ENCODE peak calls at places on chromosomes 13 and 19, in ten cellular contexts. One of them, this sample, is unnamed.

GRCh38 chr19:46963093-46963734 is 56.4 kb upstream of the NPAS1 start:
- DNase-seq in cardiac muscle cell: no peak
- DNase-seq in left colon: no peak
- DNase-seq in AG09309: peak; percentile 94
- DNase-seq in T-helper 17 cell: no peak
- DNase-seq in lung: no peak
- DNase-seq in small intestine: no peak
- DNase-seq in NB4: no peak
- DNase-seq in progenitor cell of endocrine pancreas: no peak
- DNase-seq in activated T-helper 9 cell treated with anti-CD3 and anti-CD28 coated beads, Interleukin-2, amount 50 U/mL, for 16 hours: no peak
- DNase-seq in this sample: no peak

GRCh38 chr19:56297010-56297409 is 17.6 kb downstream of the ZSCAN5A start:
- DNase-seq in AG09309: no peak
- DNase-seq in left colon: no peak
- DNase-seq in small intestine: no peak
- DNase-seq in progenitor cell of endocrine pancreas: no peak
- DNase-seq in cardiac muscle cell: no peak
- DNase-seq in T-helper 17 cell: no peak
- DNase-seq in activated T-helper 9 cell treated with anti-CD3 and anti-CD28 coated beads, Interleukin-2, amount 50 U/mL, for 16 hours: no peak
- DNase-seq in NB4: no peak
- DNase-seq in lung: no peak
- DNase-seq in this sample: no peak

GRCh38 chr19:43465468-43466120 is at the start of gene LYPD3:
- DNase-seq in small intestine: peak; percentile 54
- DNase-seq in T-helper 17 cell: no peak
- DNase-seq in lung: peak; percentile 38
- DNase-seq in progenitor cell of endocrine pancreas: no peak
- DNase-seq in left colon: peak; percentile 52
- DNase-seq in cardiac muscle cell: no peak
- DNase-seq in AG09309: no peak
- DNase-seq in NB4: no peak
- DNase-seq in activated T-helper 9 cell treated with anti-CD3 and anti-CD28 coated beads, Interleukin-2, amount 50 U/mL, for 16 hours: no peak
- DNase-seq in this sample: no peak

GRCh38 chr13:42078113-42078769 is 29.8 kb downstream of the DGKH start:
- DNase-seq in lung: no peak
- DNase-seq in cardiac muscle cell: peak; percentile 59
- DNase-seq in small intestine: peak; percentile 13
- DNase-seq in AG09309: no peak
- DNase-seq in NB4: peak; percentile 12
- DNase-seq in T-helper 17 cell: no peak
- DNase-seq in progenitor cell of endocrine pancreas: no peak
- DNase-seq in left colon: peak; percentile 27
- DNase-seq in activated T-helper 9 cell treated with anti-CD3 and anti-CD28 coated beads, Interleukin-2, amount 50 U/mL, for 16 hours: no peak
- DNase-seq in this sample: peak; percentile 6

GRCh38 chr13:109698779-109699178 is 87.6 kb downstream of the IRS2 start:
- DNase-seq in left colon: no peak
- DNase-seq in small intestine: no peak
- DNase-seq in activated T-helper 9 cell treated with anti-CD3 and anti-CD28 coated beads, Interleukin-2, amount 50 U/mL, for 16 hours: no peak
- DNase-seq in T-helper 17 cell: no peak
- DNase-seq in lung: no peak
- DNase-seq in NB4: peak; percentile 67
- DNase-seq in AG09309: peak; percentile 28
- DNase-seq in progenitor cell of endocrine pancreas: no peak
- DNase-seq in cardiac muscle cell: no peak
- DNase-seq in this sample: no peak

GRCh38 chr19:9981406-9982260 is 28.7 kb downstream of the COL5A3 start:
- DNase-seq in T-helper 17 cell: no peak
- DNase-seq in left colon: no peak
- DNase-seq in small intestine: no peak
- DNase-seq in lung: no peak
- DNase-seq in progenitor cell of endocrine pancreas: no peak
- DNase-seq in activated T-helper 9 cell treated with anti-CD3 and anti-CD28 coated beads, Interleukin-2, amount 50 U/mL, for 16 hours: no peak
- DNase-seq in NB4: peak; percentile 47
- DNase-seq in AG09309: no peak
- DNase-seq in cardiac muscle cell: no peak
- DNase-seq in this sample: no peak

GRCh38 chr13:32086366-32086765 is 54.8 kb downstream of the FRY start:
- DNase-seq in small intestine: no peak
- DNase-seq in T-helper 17 cell: no peak
- DNase-seq in cardiac muscle cell: no peak
- DNase-seq in left colon: no peak
- DNase-seq in progenitor cell of endocrine pancreas: no peak
- DNase-seq in NB4: no peak
- DNase-seq in activated T-helper 9 cell treated with anti-CD3 and anti-CD28 coated beads, Interleukin-2, amount 50 U/mL, for 16 hours: no peak
- DNase-seq in AG09309: peak; percentile 10
- DNase-seq in lung: no peak
- DNase-seq in this sample: no peak

GRCh38 chr13:80235131-80235530 is 105.8 kb downstream of the SPRY2 start:
- DNase-seq in AG09309: no peak
- DNase-seq in NB4: peak; percentile 77
- DNase-seq in lung: no peak
- DNase-seq in progenitor cell of endocrine pancreas: no peak
- DNase-seq in activated T-helper 9 cell treated with anti-CD3 and anti-CD28 coated beads, Interleukin-2, amount 50 U/mL, for 16 hours: no peak
- DNase-seq in cardiac muscle cell: no peak
- DNase-seq in left colon: no peak
- DNase-seq in small intestine: peak; percentile 39
- DNase-seq in T-helper 17 cell: no peak
- DNase-seq in this sample: no peak

GRCh38 chr19:18743281-18743825 is 47.8 kb downstream of the COMP start:
- DNase-seq in cardiac muscle cell: peak; percentile 90
- DNase-seq in progenitor cell of endocrine pancreas: no peak
- DNase-seq in left colon: peak; percentile 75
- DNase-seq in T-helper 17 cell: no peak
- DNase-seq in activated T-helper 9 cell treated with anti-CD3 and anti-CD28 coated beads, Interleukin-2, amount 50 U/mL, for 16 hours: no peak
- DNase-seq in small intestine: peak; percentile 85
- DNase-seq in AG09309: no peak
- DNase-seq in lung: peak; percentile 59
- DNase-seq in NB4: no peak
- DNase-seq in this sample: peak; percentile 61

GRCh38 chr13:27632214-27632613 is 10.5 kb downstream of the POLR1D start:
- DNase-seq in cardiac muscle cell: no peak
- DNase-seq in AG09309: no peak
- DNase-seq in activated T-helper 9 cell treated with anti-CD3 and anti-CD28 coated beads, Interleukin-2, amount 50 U/mL, for 16 hours: no peak
- DNase-seq in left colon: no peak
- DNase-seq in lung: no peak
- DNase-seq in progenitor cell of endocrine pancreas: no peak
- DNase-seq in NB4: no peak
- DNase-seq in small intestine: no peak
- DNase-seq in T-helper 17 cell: no peak
- DNase-seq in this sample: no peak

GRCh38 chr13:27708325-27708724 is 84.0 kb upstream of the GSX1 start:
- DNase-seq in T-helper 17 cell: no peak
- DNase-seq in small intestine: no peak
- DNase-seq in left colon: no peak
- DNase-seq in AG09309: no peak
- DNase-seq in lung: no peak
- DNase-seq in progenitor cell of endocrine pancreas: no peak
- DNase-seq in activated T-helper 9 cell treated with anti-CD3 and anti-CD28 coated beads, Interleukin-2, amount 50 U/mL, for 16 hours: no peak
- DNase-seq in cardiac muscle cell: no peak
- DNase-seq in NB4: no peak
- DNase-seq in this sample: no peak

GRCh38 chr13:40453666-40454030 is 212.8 kb downstream of the FOXO1 start:
- DNase-seq in AG09309: no peak
- DNase-seq in T-helper 17 cell: no peak
- DNase-seq in progenitor cell of endocrine pancreas: no peak
- DNase-seq in cardiac muscle cell: no peak
- DNase-seq in activated T-helper 9 cell treated with anti-CD3 and anti-CD28 coated beads, Interleukin-2, amount 50 U/mL, for 16 hours: no peak
- DNase-seq in left colon: no peak
- DNase-seq in small intestine: no peak
- DNase-seq in lung: no peak
- DNase-seq in NB4: no peak
- DNase-seq in this sample: no peak

GRCh38 chr13:27797228-27797624 is 4.9 kb downstream of the GSX1 start:
- DNase-seq in AG09309: no peak
- DNase-seq in NB4: no peak
- DNase-seq in progenitor cell of endocrine pancreas: peak; percentile 43
- DNase-seq in T-helper 17 cell: no peak
- DNase-seq in lung: no peak
- DNase-seq in activated T-helper 9 cell treated with anti-CD3 and anti-CD28 coated beads, Interleukin-2, amount 50 U/mL, for 16 hours: no peak
- DNase-seq in cardiac muscle cell: peak; percentile 47
- DNase-seq in left colon: no peak
- DNase-seq in small intestine: peak; percentile 33
- DNase-seq in this sample: no peak

GRCh38 chr13:110334841-110335490 is 27.9 kb downstream of the COL4A2 start:
- DNase-seq in NB4: no peak
- DNase-seq in small intestine: no peak
- DNase-seq in lung: no peak
- DNase-seq in cardiac muscle cell: no peak
- DNase-seq in AG09309: no peak
- DNase-seq in T-helper 17 cell: no peak
- DNase-seq in progenitor cell of endocrine pancreas: no peak
- DNase-seq in activated T-helper 9 cell treated with anti-CD3 and anti-CD28 coated beads, Interleukin-2, amount 50 U/mL, for 16 hours: no peak
- DNase-seq in left colon: no peak
- DNase-seq in this sample: no peak

GRCh38 chr13:39297664-39298171 is 259.5 kb downstream of the NHLRC3 start:
- DNase-seq in progenitor cell of endocrine pancreas: no peak
- DNase-seq in left colon: no peak
- DNase-seq in small intestine: no peak
- DNase-seq in AG09309: peak; percentile 1
- DNase-seq in lung: no peak
- DNase-seq in T-helper 17 cell: no peak
- DNase-seq in activated T-helper 9 cell treated with anti-CD3 and anti-CD28 coated beads, Interleukin-2, amount 50 U/mL, for 16 hours: no peak
- DNase-seq in cardiac muscle cell: no peak
- DNase-seq in NB4: no peak
- DNase-seq in this sample: no peak

GRCh38 chr19:7228935-7229541 is 65.2 kb downstream of the INSR start:
- DNase-seq in progenitor cell of endocrine pancreas: no peak
- DNase-seq in activated T-helper 9 cell treated with anti-CD3 and anti-CD28 coated beads, Interleukin-2, amount 50 U/mL, for 16 hours: no peak
- DNase-seq in cardiac muscle cell: no peak
- DNase-seq in T-helper 17 cell: no peak
- DNase-seq in NB4: no peak
- DNase-seq in left colon: no peak
- DNase-seq in lung: no peak
- DNase-seq in AG09309: no peak
- DNase-seq in small intestine: no peak
- DNase-seq in this sample: no peak

GRCh38 chr19:14147797-14148605 is 11.6 kb upstream of the ASF1B start:
- DNase-seq in left colon: peak; percentile 70
- DNase-seq in AG09309: no peak
- DNase-seq in T-helper 17 cell: peak; percentile 41
- DNase-seq in lung: peak; percentile 64
- DNase-seq in cardiac muscle cell: peak; percentile 78
- DNase-seq in progenitor cell of endocrine pancreas: peak; percentile 67
- DNase-seq in activated T-helper 9 cell treated with anti-CD3 and anti-CD28 coated beads, Interleukin-2, amount 50 U/mL, for 16 hours: peak; percentile 35
- DNase-seq in NB4: peak; percentile 46
- DNase-seq in small intestine: peak; percentile 65
- DNase-seq in this sample: peak; percentile 95

GRCh38 chr19:10230904-10231623 is at the start of gene S1PR2:
- DNase-seq in NB4: peak; percentile 92
- DNase-seq in activated T-helper 9 cell treated with anti-CD3 and anti-CD28 coated beads, Interleukin-2, amount 50 U/mL, for 16 hours: peak; percentile 61
- DNase-seq in progenitor cell of endocrine pancreas: peak; percentile 89
- DNase-seq in small intestine: peak; percentile 36
- DNase-seq in lung: peak; percentile 68
- DNase-seq in cardiac muscle cell: peak; percentile 80
- DNase-seq in AG09309: no peak
- DNase-seq in T-helper 17 cell: peak; percentile 64
- DNase-seq in left colon: peak; percentile 70
- DNase-seq in this sample: peak; percentile 84

GRCh38 chr19:51690359-51691121 is 2.6 kb upstream of the SPACA6 start:
- DNase-seq in T-helper 17 cell: peak; percentile 55
- DNase-seq in NB4: peak; percentile 23
- DNase-seq in progenitor cell of endocrine pancreas: peak; percentile 40
- DNase-seq in activated T-helper 9 cell treated with anti-CD3 and anti-CD28 coated beads, Interleukin-2, amount 50 U/mL, for 16 hours: peak; percentile 59
- DNase-seq in cardiac muscle cell: peak; percentile 75
- DNase-seq in lung: peak; percentile 62
- DNase-seq in AG09309: no peak
- DNase-seq in small intestine: peak; percentile 7
- DNase-seq in left colon: peak; percentile 49
- DNase-seq in this sample: no peak